ENCODE peak calls at places on chromosome 16, in five cellular contexts. One of them, this sample, is unnamed.

GRCh38 chr16:67068212-67068753 is 39.3 kb downstream of the CBFB start:
- DNase-seq in hepatocyte: no peak
- DNase-seq in NT2/D1: no peak
- DNase-seq in left ventricle myocardium inferior: no peak
- DNase-seq in neural progenitor cell: no peak
- DNase-seq in this sample: no peak

GRCh38 chr16:23557779-23558330 is 328 bp downstream of the UBFD1 start:
- DNase-seq in left ventricle myocardium inferior: no peak
- DNase-seq in neural progenitor cell: no peak
- DNase-seq in hepatocyte: peak; percentile 59
- DNase-seq in NT2/D1: no peak
- DNase-seq in this sample: peak; percentile 31

GRCh38 chr16:73329363-73330306 is 281.7 kb upstream of the ZFHX3 start:
- DNase-seq in hepatocyte: peak; percentile 52
- DNase-seq in NT2/D1: peak; percentile 8
- DNase-seq in neural progenitor cell: peak; percentile 51
- DNase-seq in left ventricle myocardium inferior: no peak
- DNase-seq in this sample: no peak

GRCh38 chr16:657487-657886 is 8.3 kb downstream of the WDR90 start:
- DNase-seq in NT2/D1: no peak
- DNase-seq in left ventricle myocardium inferior: no peak
- DNase-seq in hepatocyte: no peak
- DNase-seq in neural progenitor cell: no peak
- DNase-seq in this sample: no peak

GRCh38 chr16:28623172-28623711 is 13.4 kb upstream of the SULT1A1 start:
- DNase-seq in NT2/D1: no peak
- DNase-seq in hepatocyte: no peak
- DNase-seq in left ventricle myocardium inferior: peak; percentile 37
- DNase-seq in neural progenitor cell: no peak
- DNase-seq in this sample: peak; percentile 57

GRCh38 chr16:56382901-56383355 is 42.4 kb downstream of the AMFR start:
- DNase-seq in NT2/D1: no peak
- DNase-seq in hepatocyte: no peak
- DNase-seq in left ventricle myocardium inferior: no peak
- DNase-seq in neural progenitor cell: no peak
- DNase-seq in this sample: no peak

GRCh38 chr16:79150128-79150527 is 450.4 kb downstream of the MAF start:
- DNase-seq in hepatocyte: peak; percentile 37
- DNase-seq in left ventricle myocardium inferior: no peak
- DNase-seq in NT2/D1: no peak
- DNase-seq in neural progenitor cell: no peak
- DNase-seq in this sample: no peak

GRCh38 chr16:8950580-8951077 is 13.1 kb downstream of the USP7 start:
- DNase-seq in left ventricle myocardium inferior: no peak
- DNase-seq in NT2/D1: no peak
- DNase-seq in hepatocyte: no peak
- DNase-seq in neural progenitor cell: no peak
- DNase-seq in this sample: no peak

GRCh38 chr16:259226-259625 is 16.5 kb downstream of the RGS11 start:
- DNase-seq in neural progenitor cell: no peak
- DNase-seq in left ventricle myocardium inferior: no peak
- DNase-seq in hepatocyte: no peak
- DNase-seq in NT2/D1: no peak
- DNase-seq in this sample: no peak

GRCh38 chr16:21628772-21629171 is 23.6 kb downstream of the IGSF6 start:
- DNase-seq in left ventricle myocardium inferior: no peak
- DNase-seq in hepatocyte: no peak
- DNase-seq in NT2/D1: no peak
- DNase-seq in neural progenitor cell: no peak
- DNase-seq in this sample: no peak

GRCh38 chr16:30335598-30336474 is 19.3 kb downstream of the CD2BP2 start:
- DNase-seq in hepatocyte: peak; percentile 37
- DNase-seq in neural progenitor cell: no peak
- DNase-seq in NT2/D1: no peak
- DNase-seq in left ventricle myocardium inferior: no peak
- DNase-seq in this sample: no peak

GRCh38 chr16:48269011-48269410 is 21.7 kb upstream of the ABCC11 start:
- DNase-seq in hepatocyte: no peak
- DNase-seq in NT2/D1: no peak
- DNase-seq in left ventricle myocardium inferior: no peak
- DNase-seq in neural progenitor cell: no peak
- DNase-seq in this sample: no peak

GRCh38 chr16:60945225-60945624 is 1091.0 kb downstream of the CDH8 start:
- DNase-seq in neural progenitor cell: peak; percentile 79
- DNase-seq in NT2/D1: peak; percentile 47
- DNase-seq in hepatocyte: peak; percentile 46
- DNase-seq in left ventricle myocardium inferior: no peak
- DNase-seq in this sample: no peak

GRCh38 chr16:81650982-81651562 is 128.0 kb upstream of the PLCG2 start:
- DNase-seq in hepatocyte: peak; percentile 64
- DNase-seq in NT2/D1: no peak
- DNase-seq in neural progenitor cell: peak; percentile 81
- DNase-seq in left ventricle myocardium inferior: peak; percentile 78
- DNase-seq in this sample: peak; percentile 37

GRCh38 chr16:88969361-88969831 is 7.6 kb downstream of the CBFA2T3 start:
- DNase-seq in neural progenitor cell: peak; percentile 48
- DNase-seq in hepatocyte: no peak
- DNase-seq in NT2/D1: no peak
- DNase-seq in left ventricle myocardium inferior: no peak
- DNase-seq in this sample: no peak

GRCh38 chr16:12503201-12503600 is 300.5 kb downstream of the CPPED1 start:
- DNase-seq in hepatocyte: no peak
- DNase-seq in left ventricle myocardium inferior: no peak
- DNase-seq in neural progenitor cell: no peak
- DNase-seq in NT2/D1: no peak
- DNase-seq in this sample: no peak

GRCh38 chr16:11989238-11990160 is 13.0 kb downstream of the SNX29 start:
- DNase-seq in neural progenitor cell: peak; percentile 33
- DNase-seq in left ventricle myocardium inferior: no peak
- DNase-seq in NT2/D1: no peak
- DNase-seq in hepatocyte: no peak
- DNase-seq in this sample: no peak

GRCh38 chr16:88782454-88783390 is 2.3 kb downstream of the PIEZO1 start:
- DNase-seq in neural progenitor cell: no peak
- DNase-seq in hepatocyte: no peak
- DNase-seq in NT2/D1: no peak
- DNase-seq in left ventricle myocardium inferior: no peak
- DNase-seq in this sample: no peak

GRCh38 chr16:86662740-86663139 is 84.4 kb downstream of the FOXL1 start:
- DNase-seq in hepatocyte: no peak
- DNase-seq in neural progenitor cell: no peak
- DNase-seq in NT2/D1: no peak
- DNase-seq in left ventricle myocardium inferior: no peak
- DNase-seq in this sample: no peak

GRCh38 chr16:88922114-88922825 is 54.7 kb downstream of the CBFA2T3 start:
- DNase-seq in left ventricle myocardium inferior: peak; percentile 89
- DNase-seq in hepatocyte: no peak
- DNase-seq in neural progenitor cell: peak; percentile 54
- DNase-seq in NT2/D1: no peak
- DNase-seq in this sample: peak; percentile 70

GRCh38 chr16:10114411-10114810 is 67.8 kb downstream of the GRIN2A start:
- DNase-seq in neural progenitor cell: no peak
- DNase-seq in NT2/D1: no peak
- DNase-seq in hepatocyte: no peak
- DNase-seq in left ventricle myocardium inferior: no peak
- DNase-seq in this sample: no peak

GRCh38 chr16:30927789-30928378 is 4.5 kb downstream of the FBXL19 start:
- DNase-seq in hepatocyte: peak; percentile 71
- DNase-seq in left ventricle myocardium inferior: no peak
- DNase-seq in neural progenitor cell: peak; percentile 81
- DNase-seq in NT2/D1: peak; percentile 85
- DNase-seq in this sample: peak; percentile 56

GRCh38 chr16:27677300-27677699 is 127.4 kb downstream of the KATNIP start:
- DNase-seq in NT2/D1: no peak
- DNase-seq in neural progenitor cell: no peak
- DNase-seq in hepatocyte: no peak
- DNase-seq in left ventricle myocardium inferior: no peak
- DNase-seq in this sample: no peak

GRCh38 chr16:66278111-66278531 is 88.4 kb upstream of the CDH5 start:
- DNase-seq in left ventricle myocardium inferior: no peak
- DNase-seq in hepatocyte: no peak
- DNase-seq in NT2/D1: no peak
- DNase-seq in neural progenitor cell: no peak
- DNase-seq in this sample: peak; percentile 86

GRCh38 chr16:73000020-73000906 is 47.7 kb downstream of the ZFHX3 start:
- DNase-seq in left ventricle myocardium inferior: peak; percentile 51
- DNase-seq in hepatocyte: no peak
- DNase-seq in neural progenitor cell: no peak
- DNase-seq in NT2/D1: no peak
- DNase-seq in this sample: peak; percentile 48

GRCh38 chr16:50419116-50419515 is 50.3 kb upstream of the BRD7 start:
- DNase-seq in NT2/D1: no peak
- DNase-seq in left ventricle myocardium inferior: no peak
- DNase-seq in neural progenitor cell: no peak
- DNase-seq in hepatocyte: no peak
- DNase-seq in this sample: no peak

GRCh38 chr16:17026600-17027242 is 444.0 kb downstream of the XYLT1 start:
- DNase-seq in hepatocyte: no peak
- DNase-seq in neural progenitor cell: no peak
- DNase-seq in NT2/D1: no peak
- DNase-seq in left ventricle myocardium inferior: no peak
- DNase-seq in this sample: no peak

GRCh38 chr16:76201385-76201784 is 75.8 kb upstream of the CNTNAP4 start:
- DNase-seq in neural progenitor cell: no peak
- DNase-seq in hepatocyte: no peak
- DNase-seq in NT2/D1: no peak
- DNase-seq in left ventricle myocardium inferior: no peak
- DNase-seq in this sample: no peak

DNA sequence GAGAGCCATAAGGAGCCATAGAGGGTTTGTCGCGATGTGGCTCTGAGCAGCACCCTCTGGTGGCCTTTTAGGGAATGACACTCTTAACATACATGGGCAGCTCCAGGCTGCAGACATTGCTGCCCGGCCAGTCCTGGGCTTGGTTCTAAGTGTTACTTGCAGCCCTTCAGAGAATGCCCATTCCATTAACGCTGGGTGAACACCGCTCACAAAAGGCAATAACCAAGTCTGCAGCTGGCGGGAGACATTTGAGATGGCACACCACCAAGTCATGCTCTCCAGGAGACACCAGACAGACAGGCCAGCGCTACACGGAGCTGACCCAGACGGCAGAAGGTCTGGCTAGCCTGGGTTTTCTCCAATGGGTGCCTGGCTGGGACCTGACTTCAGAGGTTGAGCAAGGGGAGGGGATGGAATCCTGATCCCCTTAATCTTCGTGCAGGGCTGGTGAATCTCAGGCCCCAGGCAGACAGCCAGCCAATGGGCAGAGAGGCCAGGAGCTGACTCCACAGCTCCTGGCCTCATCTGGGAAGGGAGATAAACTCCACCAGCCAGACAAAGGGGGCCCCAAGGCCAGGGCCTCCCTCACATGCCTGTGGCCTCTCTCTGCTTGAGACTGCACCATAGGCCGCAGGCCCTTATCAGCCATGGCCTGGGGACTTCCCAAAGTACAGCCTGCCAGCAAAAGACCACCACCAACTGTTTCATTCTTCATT is 58.8 kb downstream of the ZDHHC7 start:
- DNase-seq in NT2/D1: peak; percentile 81
- DNase-seq in neural progenitor cell: peak; percentile 89
- DNase-seq in hepatocyte: peak; percentile 91
- DNase-seq in left ventricle myocardium inferior: peak; percentile 64
- DNase-seq in this sample: peak; percentile 84
- H3K4me1 ChIP-seq in NT2/D1: peaks cover 10% of the 10 kb centered on the region
- H3K4me1 ChIP-seq in neural progenitor cell: peaks cover 10% of the 10 kb centered on the region
- H3K4me1 ChIP-seq in hepatocyte: peaks cover 31% of the 10 kb centered on the region
- H3K4me1 ChIP-seq in left ventricle myocardium inferior: peaks cover 22% of the 10 kb centered on the region
- H3K4me1 ChIP-seq in this sample: no peaks in the 10 kb centered on the region

GRCh38 chr16:63157818-63158217 is 1121.6 kb upstream of the CDH8 start:
- DNase-seq in neural progenitor cell: no peak
- DNase-seq in NT2/D1: no peak
- DNase-seq in left ventricle myocardium inferior: no peak
- DNase-seq in hepatocyte: no peak
- DNase-seq in this sample: no peak
- H3K4me1 ChIP-seq in neural progenitor cell: no peaks in the 10 kb centered on the region
- H3K4me1 ChIP-seq in NT2/D1: no peaks in the 10 kb centered on the region
- H3K4me1 ChIP-seq in left ventricle myocardium inferior: no peaks in the 10 kb centered on the region
- H3K4me1 ChIP-seq in hepatocyte: no peaks in the 10 kb centered on the region
- H3K4me1 ChIP-seq in this sample: no peaks in the 10 kb centered on the region

DNA sequence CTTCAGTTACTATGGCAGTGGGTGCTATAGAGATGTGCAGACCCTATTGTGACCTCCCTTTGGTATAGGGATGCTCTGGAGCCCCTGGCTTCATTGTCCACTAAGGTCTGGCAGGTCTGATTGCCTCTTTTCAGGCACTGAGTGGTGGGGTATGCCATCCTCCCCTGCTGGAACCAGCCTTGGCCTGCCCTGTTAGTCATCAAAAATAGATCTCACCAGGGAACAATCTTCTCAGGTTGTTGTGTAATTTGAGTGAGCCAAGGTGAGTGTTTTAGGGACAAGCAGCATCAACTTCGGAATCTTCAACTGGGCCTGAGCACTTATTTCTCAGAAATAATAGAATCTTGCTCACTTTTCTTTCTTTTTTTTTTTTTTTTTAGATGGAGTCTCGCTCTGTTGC is 19.6 kb downstream of the HMOX2 start:
- DNase-seq in NT2/D1: no peak
- DNase-seq in neural progenitor cell: no peak
- DNase-seq in left ventricle myocardium inferior: no peak
- DNase-seq in hepatocyte: no peak
- DNase-seq in this sample: no peak
- H3K4me1 ChIP-seq in NT2/D1: peaks cover 10% of the 10 kb centered on the region
- H3K4me1 ChIP-seq in neural progenitor cell: peaks cover 7% of the 10 kb centered on the region
- H3K4me1 ChIP-seq in left ventricle myocardium inferior: peaks cover 60% of the 10 kb centered on the region
- H3K4me1 ChIP-seq in hepatocyte: peaks cover 16% of the 10 kb centered on the region
- H3K4me1 ChIP-seq in this sample: peaks cover 29% of the 10 kb centered on the region

GRCh38 chr16:53480394-53480793 is 22.6 kb downstream of the AKTIP start:
- DNase-seq in NT2/D1: no peak
- DNase-seq in neural progenitor cell: no peak
- DNase-seq in left ventricle myocardium inferior: no peak
- DNase-seq in hepatocyte: no peak
- DNase-seq in this sample: no peak

GRCh38 chr16:53484542-53484941 is 18.5 kb downstream of the AKTIP start:
- DNase-seq in neural progenitor cell: no peak
- DNase-seq in hepatocyte: no peak
- DNase-seq in NT2/D1: no peak
- DNase-seq in left ventricle myocardium inferior: no peak
- DNase-seq in this sample: no peak

GRCh38 chr16:53486230-53486629 is 16.8 kb downstream of the AKTIP start:
- DNase-seq in neural progenitor cell: no peak
- DNase-seq in NT2/D1: no peak
- DNase-seq in hepatocyte: no peak
- DNase-seq in left ventricle myocardium inferior: no peak
- DNase-seq in this sample: no peak

GRCh38 chr16:53478965-53479364 is 24.0 kb downstream of the AKTIP start:
- DNase-seq in NT2/D1: no peak
- DNase-seq in left ventricle myocardium inferior: no peak
- DNase-seq in hepatocyte: no peak
- DNase-seq in neural progenitor cell: no peak
- DNase-seq in this sample: no peak

DNA sequence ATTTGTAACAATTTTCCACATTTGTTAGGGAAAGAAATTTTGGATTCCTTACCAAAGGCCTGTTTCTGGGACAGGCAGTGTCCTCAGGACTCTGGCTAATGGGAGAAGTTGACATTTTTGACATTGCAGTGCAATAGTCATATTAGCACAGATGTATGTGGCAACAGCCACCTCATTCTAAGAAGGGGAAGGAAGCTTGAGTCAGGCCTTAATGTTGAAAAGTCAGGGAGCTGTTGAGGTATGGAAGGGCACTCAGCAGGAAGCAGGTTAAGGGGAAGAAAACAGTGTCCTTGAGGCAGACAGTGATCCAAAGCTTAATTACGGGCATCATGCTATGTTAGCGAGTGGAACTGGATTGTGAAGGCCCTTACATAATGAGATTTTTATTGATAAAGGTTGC is 20.9 kb downstream of the AKTIP start:
- DNase-seq in left ventricle myocardium inferior: no peak
- DNase-seq in hepatocyte: no peak
- DNase-seq in NT2/D1: no peak
- DNase-seq in neural progenitor cell: no peak
- DNase-seq in this sample: no peak
- H3K4me1 ChIP-seq in left ventricle myocardium inferior: peaks cover 9% of the 10 kb centered on the region
- H3K4me1 ChIP-seq in hepatocyte: no peaks in the 10 kb centered on the region
- H3K4me1 ChIP-seq in NT2/D1: no peaks in the 10 kb centered on the region
- H3K4me1 ChIP-seq in neural progenitor cell: no peaks in the 10 kb centered on the region
- H3K4me1 ChIP-seq in this sample: no peaks in the 10 kb centered on the region

This sample was measured in lung.